ENCODE peak calls at places on chromosomes 2 and 18, in eight cellular contexts. T is type B pancreatic cell, C is neural progenitor cell, X is progenitor cell of endocrine pancreas, K is mesothelial cell of epicardium, Z is body of pancreas, D is AG10803, Y is GM12865. G is an unnamed sample.

GRCh38 chr2:112189001-112189556 is 50.9 kb downstream of the FBLN7 start:
- DNase-seq in T (no peak), C (no peak), X (no peak), K (no peak), Z (no peak), D (no peak), Y (no peak), G (no peak)

GRCh38 chr2:25302758-25303436 is 38.8 kb downstream of the DNMT3A start:
- DNase-seq in T (no peak), C (no peak), X (no peak), K (no peak), Z (no peak), D (no peak), Y (peak), G (no peak)

GRCh38 chr2:54979645-54980044 is 70.6 kb downstream of the RTN4 start:
- DNase-seq in T (no peak), C (no peak), X (no peak), K (no peak), Z (peak), D (peak), Y (no peak), G (no peak)

GRCh38 chr2:227163445-227163997 is 484 bp downstream of the COL4A4 start:
- DNase-seq in T (no peak), C (peak), X (no peak), K (no peak), Z (peak), D (no peak), Y (peak), G (peak)

GRCh38 chr18:376307-376706 is 108.5 kb upstream of the THOC1 start:
- DNase-seq in T (no peak), C (no peak), X (no peak), K (no peak), Z (peak), D (peak), Y (no peak), G (no peak)

GRCh38 chr2:144357623-144358400 is 162.1 kb downstream of the ZEB2 start:
- DNase-seq in T (no peak), C (no peak), X (no peak), K (no peak), Z (no peak), D (peak), Y (peak), G (peak)

GRCh38 chr2:104043864-104044263 is 810.1 kb upstream of the POU3F3 start:
- DNase-seq in T (no peak), C (peak), X (no peak), K (no peak), Z (no peak), D (no peak), Y (no peak), G (no peak)

GRCh38 chr2:158779621-158780020 is 15.5 kb upstream of the DAPL1 start:
- DNase-seq in T (no peak), C (no peak), X (no peak), K (no peak), Z (no peak), D (peak), Y (no peak), G (no peak)

GRCh38 chr2:23585218-23585945 is 200.4 kb downstream of the KLHL29 start:
- DNase-seq in T (no peak), C (no peak), X (no peak), K (no peak), Z (no peak), D (no peak), Y (no peak), G (no peak)

GRCh38 chr2:216362730-216363129 is 9.6 kb downstream of the MARCHF4 start:
- DNase-seq in T (no peak), C (no peak), X (no peak), K (no peak), Z (peak), D (peak), Y (no peak), G (no peak)

GRCh38 chr2:38830546-38831159 is 45.1 kb downstream of the DHX57 start:
- DNase-seq in T (no peak), C (no peak), X (no peak), K (no peak), Z (no peak), D (peak), Y (no peak), G (no peak)

GRCh38 chr2:235551965-235552364 is 58.1 kb downstream of the AGAP1 start:
- DNase-seq in T (no peak), C (peak), X (peak), K (no peak), Z (peak), D (peak), Y (peak), G (no peak)

GRCh38 chr18:31687529-31687928 is 3.1 kb upstream of the B4GALT6 start:
- DNase-seq in T (no peak), C (no peak), X (no peak), K (no peak), Z (no peak), D (no peak), Y (no peak), G (no peak)

DNA sequence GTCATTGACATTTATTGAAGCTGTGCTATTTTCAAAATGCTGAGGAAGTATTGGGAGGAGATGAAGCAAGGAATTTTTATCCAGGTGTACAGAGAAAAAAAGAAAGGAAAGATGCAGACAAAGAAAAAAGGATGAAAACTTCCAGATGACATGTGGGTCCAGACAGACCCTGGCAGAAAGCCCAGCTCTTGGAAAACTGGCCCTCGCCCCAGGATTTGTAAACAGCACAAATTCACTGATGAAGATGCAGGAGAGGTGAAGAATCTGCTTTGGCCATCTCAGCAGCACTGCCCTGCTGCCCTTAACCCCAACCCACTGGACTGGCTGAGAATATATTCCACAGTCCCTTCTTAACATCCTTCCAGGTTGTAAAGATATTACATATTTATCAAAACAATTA is 12.5 kb downstream of the TACR1 start:
- DNase-seq in T (no peak), C (no peak), X (no peak), K (no peak), Z (no peak), D (no peak), Y (no peak), G (no peak)
- TF ChIP-seq CTCF in T (no peak), C (no peak), X (no peak), K (no peak), Z (no peak), D (no peak), Y (no peak), G (no peak)

DNA sequence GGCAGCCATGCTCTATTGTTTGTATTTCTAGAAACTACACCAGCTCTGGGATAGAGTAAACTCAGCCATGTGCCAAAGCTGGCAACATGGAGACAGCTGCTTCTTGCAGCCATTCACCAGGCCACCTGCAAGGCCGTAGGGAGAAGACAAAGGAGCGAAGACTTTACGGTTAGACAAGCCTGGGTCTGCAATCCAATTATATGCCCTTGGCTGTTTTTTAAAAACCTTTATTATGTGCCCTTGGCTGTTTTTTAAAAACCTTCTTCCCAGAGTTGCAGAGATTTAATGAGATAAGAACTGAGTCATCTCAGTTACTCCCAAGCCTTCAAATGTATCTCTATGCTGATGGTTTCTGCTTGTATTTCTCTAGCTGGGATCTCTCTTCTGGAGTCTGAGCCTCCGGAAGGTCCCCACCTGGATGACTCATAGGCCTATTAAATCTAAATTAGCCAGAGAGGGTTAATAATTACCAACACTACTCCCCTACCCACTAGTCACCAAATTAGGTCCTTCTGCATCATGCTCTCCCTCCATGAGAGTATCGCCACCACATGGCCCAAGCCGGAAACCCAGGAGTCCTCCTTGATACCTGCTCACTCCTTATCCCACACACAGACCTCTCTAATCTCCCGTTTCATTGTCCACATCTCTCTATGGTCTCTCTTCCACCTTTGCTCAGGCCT is 17.5 kb upstream of the DPP4 start:
- DNase-seq in T (no peak), C (no peak), X (no peak), K (no peak), Z (no peak), D (no peak), Y (no peak), G (no peak)
- TF ChIP-seq CTCF in T (no peak), C (peak), X (no peak), K (no peak), Z (peak), D (no peak), Y (peak), G (peak)

GRCh38 chr2:75327334-75327733 is 128.0 kb upstream of the TACR1 start:
- DNase-seq in T (no peak), C (no peak), X (no peak), K (no peak), Z (no peak), D (no peak), Y (no peak), G (no peak)
- TF ChIP-seq CTCF in T (no peak), C (no peak), X (no peak), K (no peak), Z (no peak), D (no peak), Y (no peak), G (no peak)

DNA sequence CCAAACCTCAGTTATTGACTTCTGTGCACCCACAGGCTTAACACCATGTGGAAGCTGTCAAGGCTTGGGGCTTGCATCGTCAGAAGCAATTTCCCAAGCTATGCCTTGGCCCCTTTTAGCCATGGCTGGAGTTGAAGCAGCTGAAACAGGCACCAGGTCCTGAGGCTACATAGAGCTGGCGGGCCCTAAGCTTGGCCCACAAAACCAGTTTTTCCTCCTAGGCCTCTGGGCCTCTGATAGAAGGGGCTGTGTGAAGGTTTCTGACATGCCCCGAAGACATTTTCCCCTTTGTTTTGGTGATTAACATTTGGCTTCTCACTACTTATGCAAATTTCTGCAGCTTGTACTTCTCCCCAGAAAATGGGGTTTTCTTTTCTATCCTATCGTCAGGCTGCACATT is 9.1 kb upstream of the TMX3 start:
- DNase-seq in T (no peak), C (no peak), X (no peak), K (no peak), Z (no peak), D (no peak), Y (no peak), G (no peak)
- TF ChIP-seq CTCF in T (no peak), C (no peak), X (no peak), K (no peak), Z (no peak), D (no peak), Y (no peak), G (no peak)

GRCh38 chr2:237128026-237128703 is 42.5 kb downstream of the COPS8 start:
- DNase-seq in T (no peak), C (peak), X (no peak), K (no peak), Z (peak), D (peak), Y (no peak), G (no peak)
- TF ChIP-seq CTCF in T (no peak), C (no peak), X (no peak), K (no peak), Z (no peak), D (peak), Y (no peak), G (no peak)

DNA sequence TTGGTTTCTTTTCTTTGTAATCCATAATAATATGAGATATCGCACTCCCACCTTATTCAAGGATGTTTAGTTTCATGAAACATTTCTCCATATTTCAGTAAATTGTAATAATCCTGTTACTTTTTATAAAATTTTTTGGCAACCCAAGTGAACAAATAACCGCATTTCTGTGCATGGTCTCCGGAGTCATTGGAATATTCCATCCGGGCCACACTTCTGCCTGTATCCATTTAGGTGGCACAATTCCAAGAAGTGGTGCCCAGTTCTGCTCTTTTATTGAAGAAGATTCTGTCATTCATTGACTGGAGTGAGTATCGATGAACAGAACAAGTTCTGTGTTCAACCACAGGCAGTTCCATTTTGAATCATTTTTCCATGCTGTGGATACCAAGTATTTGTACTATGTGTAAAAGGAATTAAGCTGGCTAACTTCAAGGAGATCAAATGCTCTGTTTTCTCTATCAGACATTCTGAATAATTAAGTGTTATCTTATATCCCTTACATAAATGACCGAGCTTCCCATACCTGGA is 26.6 kb upstream of the ICOS start:
- DNase-seq in T (no peak), C (no peak), X (no peak), K (no peak), Z (no peak), D (peak), Y (no peak), G (no peak)
- TF ChIP-seq CTCF in T (no peak), C (no peak), X (no peak), K (no peak), Z (no peak), D (no peak), Y (no peak), G (no peak)

GRCh38 chr2:30375915-30376314 is 71.1 kb upstream of the LCLAT1 start:
- DNase-seq in T (no peak), C (no peak), X (no peak), K (no peak), Z (no peak), D (no peak), Y (no peak), G (no peak)

GRCh38 chr2:30371772-30372373 is 75.2 kb upstream of the LCLAT1 start:
- DNase-seq in T (no peak), C (no peak), X (no peak), K (no peak), Z (no peak), D (peak), Y (no peak), G (no peak)

GRCh38 chr2:30374380-30374779 is 72.7 kb upstream of the LCLAT1 start:
- DNase-seq in T (no peak), C (no peak), X (no peak), K (no peak), Z (no peak), D (no peak), Y (no peak), G (no peak)

GRCh38 chr2:30372836-30373235 is 74.2 kb upstream of the LCLAT1 start:
- DNase-seq in T (no peak), C (no peak), X (no peak), K (no peak), Z (no peak), D (peak), Y (no peak), G (no peak)

GRCh38 chr2:30373881-30374302 is 73.2 kb upstream of the LCLAT1 start:
- DNase-seq in T (no peak), C (no peak), X (no peak), K (no peak), Z (no peak), D (peak), Y (no peak), G (no peak)
- TF ChIP-seq CTCF in T (no peak), C (no peak), X (no peak), K (no peak), Z (no peak), D (peak), Y (no peak), G (no peak)

GRCh38 chr18:55314615-55315237 is 273.3 kb downstream of the TCF4 start:
- DNase-seq in T (no peak), C (peak), X (no peak), K (no peak), Z (no peak), D (no peak), Y (no peak), G (no peak)
- TF ChIP-seq CTCF in T (no peak), C (no peak), X (no peak), K (no peak), Z (no peak), D (no peak), Y (no peak), G (no peak)

DNA sequence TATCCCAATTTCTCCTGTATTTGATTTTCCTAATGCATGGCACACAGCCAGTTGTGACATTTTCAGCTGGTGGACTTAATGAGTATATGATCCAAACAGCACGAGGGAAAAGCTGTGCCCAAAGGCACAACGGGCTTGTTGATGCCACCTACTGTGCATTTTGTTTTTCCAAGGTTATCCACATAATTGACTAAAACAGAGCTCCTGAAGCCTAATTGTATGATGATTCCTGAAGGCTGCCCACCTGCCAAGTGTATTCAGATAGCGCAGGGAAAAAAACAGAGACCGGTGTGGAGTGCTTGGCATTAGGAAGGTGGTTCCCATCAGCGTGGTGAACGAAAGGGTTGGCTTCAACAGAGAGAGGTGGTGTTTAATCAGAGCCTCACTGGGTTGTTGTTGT is 14.9 kb downstream of the RBMS1 start:
- DNase-seq in T (no peak), C (no peak), X (no peak), K (no peak), Z (no peak), D (no peak), Y (no peak), G (no peak)
- TF ChIP-seq CTCF in T (no peak), C (no peak), X (no peak), K (no peak), Z (no peak), D (no peak), Y (no peak), G (no peak)

GRCh38 chr18:13725566-13726227 is 661 bp downstream of the FAM210A start:
- DNase-seq in T (no peak), C (no peak), X (no peak), K (no peak), Z (no peak), D (peak), Y (peak), G (peak)
- TF ChIP-seq CTCF in T (no peak), C (no peak), X (no peak), K (no peak), Z (no peak), D (no peak), Y (no peak), G (no peak)

G was measured in GM13976.